ENCODE peak calls at places on chromosomes 13 and 19, in six cellular contexts. K, F, T, A, W and J are unnamed samples.
A peak's percentile ranks its signal among the peaks of the same experiment; 100 is the strongest.

GRCh38 chr19:28314771-28315170 is 898.2 kb downstream of the UQCRFS1 start:
- DNase-seq in K (no peak), F (peak; percentile 24), T (no peak), A (no peak), W (no peak), J (no peak)

GRCh38 chr13:79631260-79631659 is 150.3 kb downstream of the NDFIP2 start:
- DNase-seq in K (peak; percentile 95), F (peak; percentile 94), T (peak; percentile 56), A (no peak), W (no peak), J (no peak)

GRCh38 chr19:21566073-21566472 is 60.7 kb downstream of the ZNF429 start:
- DNase-seq in K (no peak), F (peak; percentile 62), T (no peak), A (no peak), W (no peak), J (no peak)

GRCh38 chr13:41193919-41194824 is at the start of gene KBTBD7:
- DNase-seq in K (peak; percentile 89), F (peak; percentile 99), T (peak; percentile 79), A (peak; percentile 90), W (peak; percentile 81), J (peak; percentile 96)

GRCh38 chr19:51123381-51124186 is 1.1 kb upstream of the SIGLEC9 start:
- DNase-seq in K (no peak), F (no peak), T (no peak), A (no peak), W (no peak), J (peak; percentile 60)

GRCh38 chr19:51010066-51010795 is 8.8 kb upstream of the KLK8 start:
- DNase-seq in K (peak; percentile 43), F (no peak), T (no peak), A (no peak), W (no peak), J (no peak)

GRCh38 chr13:93266681-93267080 is 40.1 kb downstream of the GPC6 start:
- DNase-seq in K (no peak), F (no peak), T (no peak), A (no peak), W (no peak), J (no peak)

GRCh38 chr13:25691654-25692053 is 319.9 kb downstream of the ATP8A2 start:
- DNase-seq in K (no peak), F (no peak), T (no peak), A (no peak), W (no peak), J (no peak)

GRCh38 chr13:76816394-76816793 is 69.8 kb downstream of the KCTD12 start:
- DNase-seq in K (no peak), F (no peak), T (no peak), A (no peak), W (peak; percentile 86), J (no peak)

GRCh38 chr13:99122171-99122570 is 78.5 kb upstream of the UBAC2 start:
- DNase-seq in K (no peak), F (no peak), T (no peak), A (no peak), W (no peak), J (no peak)

GRCh38 chr13:35876601-35877000 is 254.6 kb downstream of the DCLK1 start:
- DNase-seq in K (no peak), F (peak; percentile 24), T (no peak), A (no peak), W (no peak), J (no peak)

GRCh38 chr13:35874704-35875103 is 256.5 kb downstream of the DCLK1 start:
- DNase-seq in K (no peak), F (no peak), T (no peak), A (no peak), W (no peak), J (no peak)

GRCh38 chr13:35882722-35883497 is 248.3 kb downstream of the DCLK1 start:
- DNase-seq in K (peak; percentile 35), F (no peak), T (no peak), A (no peak), W (no peak), J (no peak)

GRCh38 chr13:35881360-35881759 is 249.8 kb downstream of the DCLK1 start:
- DNase-seq in K (no peak), F (peak; percentile 27), T (no peak), A (no peak), W (no peak), J (no peak)

GRCh38 chr13:35879111-35879510 is 252.1 kb downstream of the DCLK1 start:
- DNase-seq in K (no peak), F (no peak), T (no peak), A (no peak), W (peak; percentile 28), J (no peak)
- H3K9me2 ChIP-seq in K (no peaks in the 10 kb centered on the region), F (no peaks in the 10 kb centered on the region), T (no peaks in the 10 kb centered on the region), A (no peaks in the 10 kb centered on the region), W (no peaks in the 10 kb centered on the region), J (no peaks in the 10 kb centered on the region)

DNA sequence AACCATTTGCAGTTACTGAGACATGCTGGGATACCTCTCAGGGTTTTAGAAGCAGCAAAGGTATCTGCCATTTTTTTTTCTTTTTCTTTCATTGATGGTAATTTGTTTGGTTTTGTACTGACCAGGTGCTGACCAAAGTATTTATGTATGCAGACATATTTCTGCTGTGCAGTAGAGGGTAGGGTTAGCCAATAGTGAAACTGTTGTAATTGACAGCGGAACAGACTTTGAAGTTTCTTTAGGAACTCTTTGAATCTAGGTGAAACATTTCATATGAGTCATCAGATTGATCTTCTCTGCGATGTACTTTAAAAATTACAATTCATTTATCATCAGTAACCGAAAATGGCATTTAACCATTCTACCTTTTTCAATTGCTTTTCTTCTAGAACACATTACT is 63.0 kb downstream of the ITGBL1 start:
- DNase-seq in K (no peak), F (no peak), T (no peak), A (no peak), W (peak; percentile 29), J (no peak)
- H3K9ac ChIP-seq in K (no peak overlapping the region), F (no peak overlapping the region), T (no peak overlapping the region), A (peak overlapping the region; percentile 15), W (no peak overlapping the region), J (no peak overlapping the region)

GRCh38 chr19:31408460-31409124 is 59.4 kb upstream of the TSHZ3 start:
- DNase-seq in K (peak; percentile 36), F (peak; percentile 90), T (no peak), A (no peak), W (no peak), J (no peak)
- H3K9me2 ChIP-seq in K (no peaks in the 10 kb centered on the region), F (no peaks in the 10 kb centered on the region), T (no peaks in the 10 kb centered on the region), A (no peaks in the 10 kb centered on the region), W (no peaks in the 10 kb centered on the region), J (no peaks in the 10 kb centered on the region)

DNA sequence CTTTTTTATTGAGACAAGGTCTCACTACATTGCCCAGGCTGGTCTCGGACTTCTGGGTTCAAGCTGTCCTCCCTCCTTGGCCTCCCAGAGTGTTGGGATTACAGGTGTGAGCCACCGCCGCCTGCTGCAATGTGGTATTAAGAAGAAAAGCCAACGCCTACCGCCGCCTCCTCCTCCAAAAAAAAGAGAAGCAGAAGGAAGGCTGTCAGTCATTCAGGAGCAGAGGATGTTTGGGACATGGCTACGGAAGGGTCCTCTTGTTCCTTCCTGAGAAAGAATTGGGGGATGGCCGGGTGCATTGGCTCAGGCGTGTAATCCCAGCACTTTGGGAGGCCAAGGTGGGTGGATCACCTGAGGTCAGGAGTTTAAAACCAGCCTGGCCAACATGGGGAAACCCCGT is 1.2 kb downstream of the PPP1R37 start:
- DNase-seq in K (no peak), F (no peak), T (no peak), A (no peak), W (no peak), J (no peak)
- H3K9ac ChIP-seq in K (peak overlapping the region; percentile 97), F (peak overlapping the region; percentile 95), T (peak overlapping the region; percentile 97), A (peak overlapping the region; percentile 99), W (peak overlapping the region; percentile 99), J (peak overlapping the region; percentile 95)

GRCh38 chr19:18558595-18558994 is 925 bp downstream of the KXD1 start:
- DNase-seq in K (no peak), F (peak; percentile 18), T (no peak), A (no peak), W (no peak), J (peak; percentile 51)

GRCh38 chr19:18559685-18560084 is 2.0 kb downstream of the KXD1 start:
- DNase-seq in K (no peak), F (no peak), T (no peak), A (no peak), W (no peak), J (peak; percentile 36)

GRCh38 chr19:18557474-18558201 is at the start of gene KXD1:
- DNase-seq in K (peak; percentile 99), F (peak; percentile 100), T (peak; percentile 99), A (peak; percentile 97), W (peak; percentile 100), J (peak; percentile 99)

GRCh38 chr19:18558202-18558555 is 509 bp downstream of the KXD1 start:
- DNase-seq in K (no peak), F (peak; percentile 40), T (no peak), A (no peak), W (no peak), J (peak; percentile 56)

DNA sequence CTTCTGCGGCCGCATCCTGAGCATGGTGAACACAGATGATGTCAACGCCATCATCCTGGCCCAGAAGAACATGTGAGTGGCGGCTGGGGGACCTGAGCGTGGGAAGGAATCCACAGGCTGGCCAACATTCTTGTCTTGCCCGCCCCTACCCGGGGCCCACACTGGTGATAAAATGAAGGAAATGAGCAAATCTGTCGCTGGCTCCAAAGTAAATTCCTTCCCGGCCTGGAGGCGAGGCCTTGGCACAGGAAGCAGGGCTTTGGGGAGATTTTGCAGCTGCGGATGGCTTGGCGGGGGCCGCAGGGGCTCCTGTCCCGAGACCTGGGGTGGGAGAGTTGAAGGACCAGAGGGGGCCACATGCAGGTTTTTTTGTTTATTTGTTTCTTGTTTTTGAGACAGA is 4.4 kb downstream of the KXD1 start:
- DNase-seq in K (no peak), F (peak; percentile 37), T (no peak), A (no peak), W (no peak), J (peak; percentile 26)
- H3K9me2 ChIP-seq in K (no peaks in the 10 kb centered on the region), F (no peaks in the 10 kb centered on the region), T (no peaks in the 10 kb centered on the region), A (no peaks in the 10 kb centered on the region), W (no peaks in the 10 kb centered on the region), J (no peaks in the 10 kb centered on the region)

GRCh38 chr19:38035515-38036495 is 128.8 kb downstream of the SIPA1L3 start:
- DNase-seq in K (no peak), F (peak; percentile 73), T (no peak), A (no peak), W (no peak), J (no peak)
- H3K9ac ChIP-seq in K (no peak overlapping the region), F (peak overlapping the region; percentile 72), T (no peak overlapping the region), A (peak overlapping the region; percentile 44), W (no peak overlapping the region), J (peak overlapping the region; percentile 82)

DNA sequence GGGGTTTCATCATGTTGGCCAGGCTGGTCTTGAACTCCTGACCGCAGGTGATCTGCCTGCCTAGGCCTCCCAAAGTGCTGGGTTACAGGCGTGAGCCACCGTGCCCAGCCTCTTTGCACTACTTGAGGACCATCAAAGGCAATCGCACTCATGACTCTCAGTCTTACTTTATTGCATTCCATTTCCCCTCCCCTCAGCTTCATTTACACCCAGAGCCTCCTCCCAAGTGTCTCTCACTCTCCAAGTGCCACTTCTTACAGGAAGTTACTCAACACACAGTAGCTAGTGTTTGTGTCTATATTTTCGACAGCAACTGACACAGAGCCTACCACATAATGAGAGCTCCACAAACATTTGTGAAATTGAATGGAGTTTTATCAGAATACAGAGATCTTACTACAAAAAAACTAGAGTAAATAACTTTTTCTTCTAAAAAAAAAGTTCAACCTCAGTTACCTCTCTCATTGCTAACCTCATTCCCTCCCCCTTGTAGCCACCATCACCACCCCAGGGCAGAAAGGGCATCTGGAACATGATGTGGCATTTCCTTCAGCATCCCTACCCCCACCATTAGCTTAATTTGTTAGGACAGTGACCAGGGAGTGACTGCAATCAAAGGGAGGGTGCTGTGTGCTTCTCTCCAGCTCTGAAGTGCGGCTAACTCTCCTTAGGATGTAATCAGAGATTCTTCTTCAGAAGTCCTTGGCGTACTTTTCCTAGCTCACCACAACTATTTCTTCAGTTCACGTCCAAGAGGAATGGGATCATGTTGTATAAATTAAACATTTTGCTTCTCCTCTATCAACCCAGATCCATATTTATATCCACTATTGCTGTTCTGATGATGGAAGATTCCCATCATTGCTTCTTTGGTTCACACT is 17.0 kb upstream of the RUBCNL start:
- DNase-seq in K (no peak), F (no peak), T (no peak), A (no peak), W (no peak), J (no peak)
- H3K9me2 ChIP-seq in K (no peaks in the 10 kb centered on the region), F (no peaks in the 10 kb centered on the region), T (no peaks in the 10 kb centered on the region), A (no peaks in the 10 kb centered on the region), W (no peaks in the 10 kb centered on the region), J (no peaks in the 10 kb centered on the region)